ENCODE peak calls at places on chromosomes 12 and 14, in ten cellular contexts. One of them, this sample, is unnamed. For H3K36me3, the result is how much of the 10 kb centered on the place peaks cover.

GRCh38 chr14:57089901-57090300 is 178.8 kb downstream of the EXOC5 start:
- DNase-seq in uterus: no peak
- DNase-seq in tibial nerve: no peak
- DNase-seq in Peyer's patch: no peak
- DNase-seq in stomach: no peak
- DNase-seq in body of pancreas: no peak
- DNase-seq in keratinocyte: no peak
- DNase-seq in pancreas: no peak
- DNase-seq in mammary epithelial cell: no peak
- DNase-seq in fibroblast of lung: no peak
- DNase-seq in this sample: no peak

GRCh38 chr14:72645706-72646105 is 248.2 kb downstream of the DPF3 start:
- DNase-seq in uterus: no peak
- DNase-seq in tibial nerve: no peak
- DNase-seq in Peyer's patch: no peak
- DNase-seq in stomach: no peak
- DNase-seq in body of pancreas: no peak
- DNase-seq in keratinocyte: no peak
- DNase-seq in pancreas: no peak
- DNase-seq in mammary epithelial cell: no peak
- DNase-seq in fibroblast of lung: no peak
- DNase-seq in this sample: no peak

GRCh38 chr12:91373086-91373485 is 190.5 kb upstream of the DCN start:
- DNase-seq in uterus: no peak
- DNase-seq in tibial nerve: no peak
- DNase-seq in Peyer's patch: no peak
- DNase-seq in stomach: no peak
- DNase-seq in body of pancreas: no peak
- DNase-seq in keratinocyte: no peak
- DNase-seq in pancreas: no peak
- DNase-seq in mammary epithelial cell: no peak
- DNase-seq in fibroblast of lung: no peak
- DNase-seq in this sample: no peak

GRCh38 chr12:65449400-65449799 is 170.9 kb downstream of the MSRB3 start:
- DNase-seq in uterus: no peak
- DNase-seq in tibial nerve: no peak
- DNase-seq in Peyer's patch: no peak
- DNase-seq in stomach: no peak
- DNase-seq in body of pancreas: no peak
- DNase-seq in keratinocyte: no peak
- DNase-seq in pancreas: no peak
- DNase-seq in mammary epithelial cell: peak
- DNase-seq in fibroblast of lung: peak
- DNase-seq in this sample: no peak

GRCh38 chr14:73753043-73753886 is 39.1 kb upstream of the PNMA1 start:
- DNase-seq in uterus: no peak
- DNase-seq in tibial nerve: no peak
- DNase-seq in Peyer's patch: peak
- DNase-seq in stomach: peak
- DNase-seq in body of pancreas: no peak
- DNase-seq in keratinocyte: no peak
- DNase-seq in pancreas: no peak
- DNase-seq in mammary epithelial cell: no peak
- DNase-seq in fibroblast of lung: no peak
- DNase-seq in this sample: no peak

GRCh38 chr14:70186826-70187483 is 1.8 kb downstream of the SLC8A3 start:
- DNase-seq in uterus: no peak
- DNase-seq in tibial nerve: no peak
- DNase-seq in Peyer's patch: peak
- DNase-seq in stomach: no peak
- DNase-seq in body of pancreas: no peak
- DNase-seq in keratinocyte: no peak
- DNase-seq in pancreas: no peak
- DNase-seq in mammary epithelial cell: no peak
- DNase-seq in fibroblast of lung: peak
- DNase-seq in this sample: no peak

GRCh38 chr14:31945074-31945613 is 132.0 kb upstream of the ARHGAP5 start:
- DNase-seq in uterus: no peak
- DNase-seq in tibial nerve: no peak
- DNase-seq in Peyer's patch: peak
- DNase-seq in stomach: no peak
- DNase-seq in body of pancreas: no peak
- DNase-seq in keratinocyte: no peak
- DNase-seq in pancreas: no peak
- DNase-seq in mammary epithelial cell: no peak
- DNase-seq in fibroblast of lung: no peak
- DNase-seq in this sample: no peak

GRCh38 chr14:74459289-74459946 is 33.4 kb upstream of the SYNDIG1L start:
- DNase-seq in uterus: no peak
- DNase-seq in tibial nerve: peak
- DNase-seq in Peyer's patch: no peak
- DNase-seq in stomach: no peak
- DNase-seq in body of pancreas: no peak
- DNase-seq in keratinocyte: no peak
- DNase-seq in pancreas: peak
- DNase-seq in mammary epithelial cell: peak
- DNase-seq in fibroblast of lung: peak
- DNase-seq in this sample: no peak

GRCh38 chr12:47797432-47797831 is 22.3 kb downstream of the HDAC7 start:
- DNase-seq in uterus: no peak
- DNase-seq in tibial nerve: no peak
- DNase-seq in Peyer's patch: peak
- DNase-seq in stomach: peak
- DNase-seq in body of pancreas: no peak
- DNase-seq in keratinocyte: no peak
- DNase-seq in pancreas: no peak
- DNase-seq in mammary epithelial cell: no peak
- DNase-seq in fibroblast of lung: no peak
- DNase-seq in this sample: no peak

GRCh38 chr12:124929649-124930419 is 15.4 kb upstream of the UBC start:
- DNase-seq in uterus: no peak
- DNase-seq in tibial nerve: no peak
- DNase-seq in Peyer's patch: no peak
- DNase-seq in stomach: no peak
- DNase-seq in body of pancreas: no peak
- DNase-seq in keratinocyte: no peak
- DNase-seq in pancreas: no peak
- DNase-seq in mammary epithelial cell: no peak
- DNase-seq in fibroblast of lung: no peak
- DNase-seq in this sample: no peak

GRCh38 chr12:68885381-68885780 is 47.6 kb downstream of the CPM start:
- DNase-seq in uterus: no peak
- DNase-seq in tibial nerve: no peak
- DNase-seq in Peyer's patch: no peak
- DNase-seq in stomach: no peak
- DNase-seq in body of pancreas: no peak
- DNase-seq in keratinocyte: no peak
- DNase-seq in pancreas: no peak
- DNase-seq in mammary epithelial cell: no peak
- DNase-seq in fibroblast of lung: no peak
- DNase-seq in this sample: no peak

GRCh38 chr12:88578821-88579518 is 1.3 kb downstream of the KITLG start:
- DNase-seq in uterus: no peak
- DNase-seq in tibial nerve: peak
- DNase-seq in Peyer's patch: peak
- DNase-seq in stomach: no peak
- DNase-seq in body of pancreas: peak
- DNase-seq in keratinocyte: no peak
- DNase-seq in pancreas: peak
- DNase-seq in mammary epithelial cell: peak
- DNase-seq in fibroblast of lung: no peak
- DNase-seq in this sample: no peak

GRCh38 chr12:107679346-107679745 is 6.3 kb upstream of the PWP1 start:
- DNase-seq in uterus: no peak
- DNase-seq in tibial nerve: no peak
- DNase-seq in Peyer's patch: no peak
- DNase-seq in stomach: no peak
- DNase-seq in body of pancreas: no peak
- DNase-seq in keratinocyte: no peak
- DNase-seq in pancreas: no peak
- DNase-seq in mammary epithelial cell: no peak
- DNase-seq in fibroblast of lung: no peak
- DNase-seq in this sample: no peak

GRCh38 chr12:3213171-3213570 is 136.0 kb downstream of the TSPAN9 start:
- DNase-seq in uterus: no peak
- DNase-seq in tibial nerve: no peak
- DNase-seq in Peyer's patch: no peak
- DNase-seq in stomach: no peak
- DNase-seq in body of pancreas: no peak
- DNase-seq in keratinocyte: no peak
- DNase-seq in pancreas: no peak
- DNase-seq in mammary epithelial cell: no peak
- DNase-seq in fibroblast of lung: no peak
- DNase-seq in this sample: no peak

GRCh38 chr12:23585782-23586163 is 363.7 kb downstream of the SOX5 start:
- DNase-seq in uterus: no peak
- DNase-seq in tibial nerve: no peak
- DNase-seq in Peyer's patch: no peak
- DNase-seq in stomach: no peak
- DNase-seq in body of pancreas: no peak
- DNase-seq in keratinocyte: no peak
- DNase-seq in pancreas: no peak
- DNase-seq in mammary epithelial cell: no peak
- DNase-seq in fibroblast of lung: no peak
- DNase-seq in this sample: no peak

GRCh38 chr12:93408813-93409212 is 31.1 kb downstream of the NUDT4 start:
- DNase-seq in uterus: no peak
- DNase-seq in tibial nerve: no peak
- DNase-seq in Peyer's patch: no peak
- DNase-seq in stomach: no peak
- DNase-seq in body of pancreas: no peak
- DNase-seq in keratinocyte: no peak
- DNase-seq in pancreas: no peak
- DNase-seq in mammary epithelial cell: no peak
- DNase-seq in fibroblast of lung: peak
- DNase-seq in this sample: no peak
- H3K36me3 ChIP-seq in uterus: under half
- H3K36me3 ChIP-seq in tibial nerve: under half
- H3K36me3 ChIP-seq in Peyer's patch: under half
- H3K36me3 ChIP-seq in stomach: under half
- H3K36me3 ChIP-seq in body of pancreas: under half
- H3K36me3 ChIP-seq in keratinocyte: under half
- H3K36me3 ChIP-seq in pancreas: under half
- H3K36me3 ChIP-seq in mammary epithelial cell: under half
- H3K36me3 ChIP-seq in fibroblast of lung: under half
- H3K36me3 ChIP-seq in this sample: half or more

DNA sequence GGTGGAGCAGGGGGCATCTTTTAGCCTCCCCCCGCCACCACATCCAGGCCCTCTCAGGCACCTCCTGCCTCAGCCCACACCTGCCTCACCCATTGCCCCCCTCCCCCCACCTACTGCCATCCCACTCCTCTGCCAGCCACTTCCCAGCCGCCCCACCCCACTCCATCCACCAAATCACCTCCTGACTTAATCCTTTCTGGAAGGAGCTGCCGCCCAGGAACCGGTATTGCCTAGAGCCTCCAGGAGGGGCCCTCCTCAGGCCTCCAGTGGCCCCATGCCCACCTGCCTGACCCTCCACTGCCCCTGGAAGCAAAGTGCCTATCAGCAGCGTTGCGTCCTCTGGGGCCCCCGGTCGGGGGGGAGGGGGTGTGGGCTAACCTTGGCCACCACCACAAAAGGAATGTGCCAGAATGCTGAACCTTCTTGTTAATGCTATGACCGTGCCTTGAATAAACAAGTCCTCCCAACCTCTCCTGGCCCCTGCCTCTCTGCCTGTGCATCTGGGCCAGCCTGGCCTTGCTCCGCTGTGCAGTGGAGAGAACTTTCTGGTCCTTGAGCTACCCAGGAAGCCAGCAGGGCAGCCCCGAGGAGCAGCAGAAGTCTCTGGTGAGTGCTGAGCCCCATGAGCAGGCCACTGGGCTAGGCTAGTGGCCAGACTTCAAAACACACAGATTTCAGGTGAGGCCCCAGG is 11.8 kb downstream of the NGB start:
- DNase-seq in uterus: no peak
- DNase-seq in tibial nerve: no peak
- DNase-seq in Peyer's patch: no peak
- DNase-seq in stomach: no peak
- DNase-seq in body of pancreas: no peak
- DNase-seq in keratinocyte: no peak
- DNase-seq in pancreas: no peak
- DNase-seq in mammary epithelial cell: no peak
- DNase-seq in fibroblast of lung: no peak
- DNase-seq in this sample: no peak
- TF ChIP-seq CTCF in uterus: no peak
- TF ChIP-seq CTCF in tibial nerve: no peak
- TF ChIP-seq CTCF in Peyer's patch: no peak
- TF ChIP-seq CTCF in stomach: no peak
- TF ChIP-seq CTCF in body of pancreas: no peak
- TF ChIP-seq CTCF in keratinocyte: no peak
- TF ChIP-seq CTCF in pancreas: no peak
- TF ChIP-seq CTCF in mammary epithelial cell: no peak
- TF ChIP-seq CTCF in fibroblast of lung: no peak
- TF ChIP-seq CTCF in this sample: no peak

DNA sequence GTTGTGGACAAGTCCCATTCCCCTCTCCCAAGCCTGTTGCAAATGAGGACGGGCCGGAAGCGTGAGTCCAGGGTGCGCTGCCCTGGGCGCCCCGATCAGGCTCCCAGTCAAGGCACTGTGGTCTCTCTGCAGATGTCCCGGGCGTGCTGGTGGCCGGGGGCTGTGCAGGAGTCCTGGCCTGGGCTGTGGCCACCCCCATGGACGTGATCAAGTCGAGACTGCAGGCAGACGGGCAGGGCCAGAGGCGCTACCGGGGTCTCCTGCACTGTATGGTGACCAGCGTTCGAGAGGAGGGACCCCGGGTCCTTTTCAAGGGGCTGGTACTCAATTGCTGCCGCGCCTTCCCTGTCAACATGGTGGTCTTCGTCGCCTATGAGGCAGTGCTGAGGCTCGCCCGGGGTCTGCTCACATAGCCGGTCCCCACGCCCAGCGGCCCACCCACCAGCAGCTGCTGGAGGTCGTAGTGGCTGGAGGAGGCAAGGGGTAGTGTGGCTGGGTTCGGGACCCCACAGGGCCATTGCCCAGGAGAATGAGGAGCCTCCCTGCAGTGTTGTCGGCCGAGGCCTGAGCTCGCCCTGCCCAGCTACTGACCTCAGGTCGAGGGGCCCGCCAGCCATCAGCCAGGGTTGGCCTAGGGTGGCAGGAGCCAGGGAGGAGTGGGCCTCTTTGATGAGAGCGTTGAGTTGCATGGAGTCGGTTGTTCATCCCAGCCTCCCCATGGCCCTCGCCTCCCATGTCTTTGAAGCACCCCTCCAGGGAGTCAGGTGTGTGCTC is 6.3 kb downstream of the SLC25A47 start:
- DNase-seq in uterus: no peak
- DNase-seq in tibial nerve: no peak
- DNase-seq in Peyer's patch: no peak
- DNase-seq in stomach: no peak
- DNase-seq in body of pancreas: no peak
- DNase-seq in keratinocyte: no peak
- DNase-seq in pancreas: no peak
- DNase-seq in mammary epithelial cell: no peak
- DNase-seq in fibroblast of lung: no peak
- DNase-seq in this sample: no peak
- H3K4me3 ChIP-seq in uterus: no peak
- H3K4me3 ChIP-seq in tibial nerve: no peak
- H3K4me3 ChIP-seq in Peyer's patch: no peak
- H3K4me3 ChIP-seq in stomach: no peak
- H3K4me3 ChIP-seq in body of pancreas: no peak
- H3K4me3 ChIP-seq in keratinocyte: no peak
- H3K4me3 ChIP-seq in pancreas: no peak
- H3K4me3 ChIP-seq in mammary epithelial cell: no peak
- H3K4me3 ChIP-seq in fibroblast of lung: no peak
- H3K4me3 ChIP-seq in this sample: no peak

GRCh38 chr14:102920998-102921304 is 1.5 kb upstream of the AMN start:
- DNase-seq in uterus: no peak
- DNase-seq in tibial nerve: no peak
- DNase-seq in Peyer's patch: no peak
- DNase-seq in stomach: no peak
- DNase-seq in body of pancreas: no peak
- DNase-seq in keratinocyte: no peak
- DNase-seq in pancreas: no peak
- DNase-seq in mammary epithelial cell: no peak
- DNase-seq in fibroblast of lung: no peak
- DNase-seq in this sample: no peak
- H3K36me3 ChIP-seq in uterus: under half
- H3K36me3 ChIP-seq in tibial nerve: under half
- H3K36me3 ChIP-seq in Peyer's patch: under half
- H3K36me3 ChIP-seq in stomach: under half
- H3K36me3 ChIP-seq in body of pancreas: under half
- H3K36me3 ChIP-seq in keratinocyte: under half
- H3K36me3 ChIP-seq in pancreas: under half
- H3K36me3 ChIP-seq in mammary epithelial cell: under half
- H3K36me3 ChIP-seq in fibroblast of lung: under half
- H3K36me3 ChIP-seq in this sample: under half

This sample was measured in RWPE2.